ENCODE peak calls at places on chromosomes 6 and 20, in four cellular contexts. B, I, D and T are unnamed samples.

GRCh38 chr6:148251286-148251685 is 91.4 kb upstream of the SASH1 start:
- DNase-seq in D (no peak), B (peak), I (peak), T (no peak)

GRCh38 chr6:56021943-56022342 is 146.6 kb upstream of the BMP5 start:
- DNase-seq in D (no peak), I (no peak), B (peak), T (no peak)

GRCh38 chr6:157135691-157136090 is 187.6 kb downstream of the TMEM242 start:
- DNase-seq in I (no peak), D (no peak), B (peak), T (no peak)

GRCh38 chr6:2970753-2971419 is 481 bp downstream of the SERPINB6 start:
- DNase-seq in D (peak), I (peak), B (peak), T (peak)

GRCh38 chr6:106750146-106750900 is 120.9 kb downstream of the QRSL1 start:
- DNase-seq in B (peak), D (peak), I (no peak), T (no peak)

GRCh38 chr6:156593893-156594292 is 183.3 kb upstream of the ARID1B start:
- DNase-seq in B (no peak), D (no peak), I (no peak), T (no peak)

GRCh38 chr6:70956451-70957283 is at the start of gene B3GAT2:
- DNase-seq in B (peak), I (peak), D (peak), T (no peak)

GRCh38 chr6:137297887-137298286 is 78.7 kb upstream of the IFNGR1 start:
- DNase-seq in D (no peak), B (peak), I (no peak), T (peak)

GRCh38 chr6:2708456-2708855 is 42.3 kb downstream of the MYLK4 start:
- DNase-seq in D (no peak), I (no peak), B (no peak), T (no peak)

GRCh38 chr6:29524444-29524843 is 35.1 kb downstream of the UBD start:
- DNase-seq in I (no peak), D (no peak), B (no peak), T (no peak)

GRCh38 chr20:4229415-4229814 is 214.1 kb upstream of the RNF24 start:
- DNase-seq in D (no peak), B (no peak), I (no peak), T (no peak)

GRCh38 chr20:59598625-59599310 is 5.6 kb upstream of the PHACTR3 start:
- DNase-seq in I (peak), B (peak), D (no peak), T (peak)

GRCh38 chr6:138297761-138298298 is 79.5 kb upstream of the PBOV1 start:
- DNase-seq in B (peak), I (no peak), D (no peak), T (no peak)

GRCh38 chr6:1336246-1336843 is 24.4 kb downstream of the FOXQ1 start:
- DNase-seq in B (peak), D (peak), I (no peak), T (no peak)

GRCh38 chr6:11772109-11772830 is 6.3 kb downstream of the ADTRP start:
- DNase-seq in B (peak), I (no peak), D (no peak), T (no peak)

GRCh38 chr20:31933698-31934097 is 18.1 kb downstream of the PDRG1 start:
- DNase-seq in I (no peak), B (peak), D (no peak), T (no peak)

GRCh38 chr20:58308290-58308679 is 1.2 kb upstream of the RAB22A start:
- DNase-seq in B (no peak), D (no peak), I (no peak), T (no peak)

GRCh38 chr6:1326535-1327121 is 14.7 kb downstream of the FOXQ1 start:
- DNase-seq in I (no peak), D (no peak), B (no peak), T (no peak)

GRCh38 chr20:4949833-4950178 is 51.5 kb downstream of the SLC23A2 start:
- DNase-seq in D (no peak), B (peak), I (peak), T (no peak)

GRCh38 chr6:103139377-103139776 is 1720.3 kb downstream of the HACE1 start:
- DNase-seq in I (no peak), D (no peak), B (no peak), T (no peak)

GRCh38 chr6:160330621-160331020 is 17.6 kb upstream of the SLC22A3 start:
- DNase-seq in I (no peak), B (no peak), D (no peak), T (no peak)

GRCh38 chr6:225121-225721 is 67.1 kb upstream of the DUSP22 start:
- DNase-seq in I (no peak), D (no peak), B (peak), T (peak)

GRCh38 chr6:47321582-47321981 is 11.9 kb upstream of the TNFRSF21 start:
- DNase-seq in B (no peak), D (no peak), I (no peak), T (no peak)

GRCh38 chr20:64115171-64115911 is 8.0 kb upstream of the NPBWR2 start:
- DNase-seq in D (no peak), B (no peak), I (no peak), T (peak)

GRCh38 chr6:141164042-141164748 is 968.5 kb upstream of the GJE1 start:
- DNase-seq in D (no peak), B (peak), I (no peak), T (no peak)

DNA sequence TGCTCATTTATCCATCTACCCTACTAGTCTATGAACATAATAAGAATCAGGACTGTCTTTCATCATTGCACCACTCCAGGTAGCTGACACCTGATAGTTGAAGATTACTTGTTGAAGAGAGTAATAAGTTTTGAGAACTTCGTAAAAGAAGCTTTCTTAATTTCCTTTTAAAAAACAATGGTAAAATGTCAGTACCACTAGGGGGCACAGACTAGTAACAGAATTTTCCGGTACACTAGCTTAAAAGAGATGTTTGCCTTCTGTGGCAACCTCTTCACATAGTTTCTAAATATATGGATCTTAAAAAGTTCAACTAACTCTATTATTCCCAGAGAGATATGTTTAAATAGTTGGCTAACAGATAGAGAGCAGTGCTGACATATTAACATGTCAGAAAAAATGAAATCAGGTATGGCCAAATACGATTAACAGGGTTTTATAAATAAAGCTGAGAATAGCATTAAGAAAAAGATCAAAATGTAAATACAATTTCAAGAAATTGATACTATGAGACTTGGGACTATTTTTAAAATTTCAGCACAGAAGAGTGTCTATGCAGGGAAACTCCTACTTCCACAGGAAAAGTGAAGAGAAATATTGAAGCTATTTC is 5.4 kb upstream of the KCNQ5 start:
- DNase-seq in D (no peak), B (peak), I (peak), T (no peak)
- TF ChIP-seq CTCF in D (no peak), B (peak), I (peak), T (peak)

DNA sequence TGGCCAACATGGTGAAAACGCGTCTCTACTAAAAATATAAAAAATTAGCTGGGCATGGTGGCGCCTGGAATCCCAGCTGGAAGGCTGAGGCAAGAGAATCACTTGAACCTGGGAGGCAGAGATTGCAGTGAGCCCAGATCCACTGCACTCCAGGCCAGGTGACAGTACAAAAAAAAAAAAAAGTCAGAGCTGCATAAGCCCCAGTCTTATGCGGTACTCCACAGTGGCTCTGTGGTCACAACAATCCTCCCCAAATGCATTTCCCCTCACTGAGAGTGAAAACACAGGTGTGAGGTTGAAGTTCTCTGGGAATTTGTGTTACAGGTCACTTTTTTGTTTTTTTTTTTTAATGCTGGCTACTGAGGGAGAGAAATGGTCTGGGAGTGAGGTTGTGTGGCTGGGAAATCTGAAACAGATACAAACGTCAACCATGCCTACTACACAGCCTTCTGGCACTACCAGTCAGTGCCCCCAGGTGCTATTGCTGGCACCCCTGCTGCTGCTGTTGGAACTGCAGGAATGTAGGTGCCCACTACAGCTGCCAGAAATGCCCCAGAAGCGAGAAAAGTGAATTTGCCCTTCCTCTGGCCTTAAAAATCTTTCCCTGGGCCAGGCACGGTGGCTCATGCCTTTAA is 5.7 kb downstream of the MRPS26 start:
- DNase-seq in B (no peak), D (no peak), I (no peak), T (no peak)
- TF ChIP-seq CTCF in B (no peak), D (no peak), I (no peak), T (no peak)

GRCh38 chr6:8085053-8085511 is 17.3 kb downstream of the EEF1E1 start:
- DNase-seq in B (peak), I (no peak), D (no peak), T (peak)

GRCh38 chr6:8084586-8084985 is 17.8 kb downstream of the EEF1E1 start:
- DNase-seq in D (no peak), B (peak), I (no peak), T (no peak)

GRCh38 chr6:8082572-8082953 is 18.4 kb upstream of the BLOC1S5 start:
- DNase-seq in D (no peak), I (no peak), B (no peak), T (no peak)

GRCh38 chr6:8080338-8081151 is 16.4 kb upstream of the BLOC1S5 start:
- DNase-seq in B (peak), I (no peak), D (no peak), T (no peak)

GRCh38 chr6:8082954-8083858 is 19.0 kb upstream of the BLOC1S5 start:
- DNase-seq in D (no peak), B (peak), I (no peak), T (no peak)
- TF ChIP-seq CTCF in D (no peak), B (no peak), I (no peak), T (no peak)

DNA sequence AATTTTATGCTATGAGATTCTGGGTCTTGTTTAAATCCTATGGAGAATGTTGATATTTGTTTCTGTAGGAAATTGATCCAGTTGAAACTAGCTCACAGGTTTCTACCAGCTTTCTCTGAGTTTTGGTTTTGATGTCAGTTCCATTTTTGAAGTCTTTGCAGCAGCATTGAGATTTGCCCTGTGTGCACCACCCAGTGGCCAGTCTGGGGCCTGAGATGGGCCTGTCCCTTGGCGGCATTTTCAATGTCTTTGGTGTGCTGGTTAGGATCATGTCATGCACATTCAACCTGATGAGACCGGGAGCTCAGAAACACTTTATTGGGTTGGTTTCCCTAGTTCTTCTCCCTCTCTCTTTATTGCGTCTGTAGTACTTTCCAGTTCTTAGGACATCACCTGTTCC is 395.2 kb upstream of the MAP3K7 start:
- DNase-seq in D (no peak), B (no peak), I (no peak), T (no peak)
- TF ChIP-seq CTCF in D (no peak), B (no peak), I (no peak), T (no peak)

GRCh38 chr20:18066421-18067333 is 9.0 kb upstream of the OVOL2 start:
- DNase-seq in I (no peak), D (no peak), B (peak), T (no peak)
- TF ChIP-seq CTCF in I (no peak), D (no peak), B (no peak), T (no peak)

GRCh38 chr6:135411849-135412248 is 85.7 kb downstream of the AHI1 start:
- DNase-seq in I (no peak), B (no peak), D (no peak), T (no peak)

GRCh38 chr6:135410856-135411255 is 86.7 kb downstream of the AHI1 start:
- DNase-seq in B (no peak), D (no peak), I (no peak), T (no peak)

DNA sequence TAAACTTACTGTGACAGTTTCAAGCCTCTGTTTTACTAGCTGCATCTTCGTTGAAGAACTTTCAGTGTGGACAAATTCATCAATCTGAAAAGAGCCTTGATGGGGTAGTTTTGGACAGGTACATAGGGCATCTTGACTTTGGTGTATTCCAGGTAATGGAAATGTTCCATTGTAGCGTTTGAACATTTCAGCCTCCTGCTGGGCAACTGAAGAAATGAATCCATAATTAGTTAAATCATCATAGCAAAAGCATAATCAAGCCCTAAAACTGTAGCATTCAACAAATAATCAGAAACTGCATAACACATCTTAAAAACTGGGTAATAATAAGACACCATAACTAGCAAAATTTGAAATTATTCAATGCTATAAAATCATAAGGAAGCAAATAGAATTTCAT is 86.2 kb downstream of the AHI1 start:
- DNase-seq in D (no peak), B (peak), I (no peak), T (no peak)
- TF ChIP-seq CTCF in D (no peak), B (peak), I (no peak), T (peak)

GRCh38 chr6:84762220-84762940 is 2.0 kb downstream of the TBX18 start:
- DNase-seq in D (peak), B (no peak), I (no peak), T (no peak)

GRCh38 chr6:84766118-84766683 is 1.8 kb upstream of the TBX18 start:
- DNase-seq in I (no peak), B (no peak), D (no peak), T (no peak)

GRCh38 chr6:84762941-84763396 is 1.4 kb downstream of the TBX18 start:
- DNase-seq in I (no peak), D (peak), B (no peak), T (no peak)

GRCh38 chr6:84764332-84765049 is at the start of gene TBX18:
- DNase-seq in D (peak), B (peak), I (no peak), T (no peak)

DNA sequence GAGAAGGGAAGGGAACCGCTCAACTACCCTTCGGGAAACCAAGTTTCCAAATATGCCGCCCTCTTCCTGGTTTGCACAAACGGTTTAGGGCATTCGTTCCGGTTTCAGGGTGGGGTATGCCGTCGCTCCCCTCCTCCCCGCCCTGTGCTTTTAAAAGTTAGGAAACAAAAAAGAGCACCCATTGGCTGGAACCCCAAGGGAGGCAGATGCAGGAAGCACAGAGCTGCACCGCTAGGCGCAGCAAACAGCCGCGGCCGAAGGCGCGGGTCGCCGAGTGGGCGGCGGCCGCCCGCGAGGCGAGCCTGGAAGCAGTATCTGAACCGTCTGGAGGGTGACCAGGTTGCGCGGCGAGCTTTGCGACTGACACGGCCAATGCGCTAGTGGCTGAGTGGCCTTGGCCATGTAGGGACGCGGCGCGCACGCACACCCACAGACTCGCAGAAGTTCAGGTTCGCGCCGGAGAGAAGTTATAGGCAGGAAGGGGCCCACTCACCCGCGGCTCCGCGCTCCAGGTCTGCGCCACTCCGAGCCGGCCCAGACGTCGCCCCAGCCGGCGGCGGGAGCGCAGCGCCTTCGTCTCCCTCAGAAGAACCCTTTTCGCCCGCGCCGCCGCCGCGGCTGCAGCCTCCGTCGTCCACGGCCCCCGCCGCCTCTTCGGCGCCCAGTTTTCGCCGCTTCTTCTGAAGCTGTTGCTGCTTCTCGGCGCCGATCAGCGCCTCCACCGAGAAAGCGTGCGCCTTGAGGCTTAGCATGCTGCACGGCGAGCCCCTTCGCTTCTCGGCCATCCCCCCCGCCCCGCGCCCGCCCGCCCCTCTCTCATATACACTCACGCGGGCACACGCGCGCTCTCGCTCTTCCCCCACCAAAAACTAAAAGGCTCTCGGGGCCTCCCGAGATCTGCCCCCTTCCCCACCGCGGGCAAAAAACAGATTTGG is 734 bp downstream of the TBX18 start:
- DNase-seq in B (peak), D (peak), I (no peak), T (no peak)
- TF ChIP-seq CTCF in B (no peak), D (no peak), I (no peak), T (no peak)

GRCh38 chr6:131597448-131597847 is 24.4 kb downstream of the ARG1 start:
- DNase-seq in D (no peak), B (no peak), I (no peak), T (no peak)
- TF ChIP-seq CTCF in D (no peak), B (peak), I (peak), T (peak)

GRCh38 chr20:17648782-17649730 is 33.0 kb downstream of the RRBP1 start:
- DNase-seq in B (peak), I (peak), D (peak), T (no peak)
- TF ChIP-seq CTCF in B (peak), I (peak), D (peak), T (peak)